ENCODE peak calls at places on chromosomes 16 and 17, in nine cellular contexts. J is Calu3; G is stimulated activated CD8-positive, alpha-beta memory T cell treated with anti-CD3 and anti-CD28 coated beads, Interleukin-7, amount 100 ng/mL, for 4 hours; N is activated effector memory CD4-positive, alpha-beta T cell treated with anti-CD3 and anti-CD28 coated beads, Interleukin-2, amount 50 U/mL, for 16 hours; K is amygdala; C is lower leg skin; H is pons; R is NCI-H460; Q is A172. D is an unnamed sample.

GRCh38 chr16:1543085-1543896 is 9.8 kb downstream of the TMEM204 start:
- DNase-seq in J (peak), G (peak), N (peak), K (no peak), C (peak), H (peak), R (peak), Q (peak), D (peak)

GRCh38 chr16:53509906-53510703 is 7.1 kb upstream of the AKTIP start:
- DNase-seq in J (peak), G (peak), N (peak), K (peak), C (peak), H (peak), R (peak), Q (peak), D (peak)

GRCh38 chr16:50004239-50004638 is 20.8 kb upstream of the CNEP1R1 start:
- DNase-seq in J (no peak), G (no peak), N (no peak), K (no peak), C (no peak), H (no peak), R (no peak), Q (no peak), D (no peak)

GRCh38 chr16:64365448-64365858 is 756.4 kb downstream of the CDH11 start:
- DNase-seq in J (no peak), G (no peak), N (no peak), K (no peak), C (no peak), H (no peak), R (no peak), Q (no peak), D (no peak)

GRCh38 chr16:73921295-73921694 is 375.3 kb upstream of the PSMD7 start:
- DNase-seq in J (no peak), G (no peak), N (no peak), K (no peak), C (no peak), H (no peak), R (no peak), Q (no peak), D (no peak)

GRCh38 chr17:17732892-17733670 is 51.8 kb downstream of the RAI1 start:
- DNase-seq in J (no peak), G (no peak), N (no peak), K (no peak), C (no peak), H (peak), R (no peak), Q (peak), D (no peak)

GRCh38 chr17:4591529-4591928 is 7.2 kb downstream of the SMTNL2 start:
- DNase-seq in J (no peak), G (no peak), N (no peak), K (no peak), C (no peak), H (no peak), R (no peak), Q (peak), D (no peak)

GRCh38 chr16:78183886-78184553 is 84.6 kb downstream of the WWOX start:
- DNase-seq in J (no peak), G (no peak), N (no peak), K (no peak), C (no peak), H (peak), R (no peak), Q (no peak), D (no peak)

GRCh38 chr17:17545984-17546383 is 45.5 kb downstream of the PEMT start:
- DNase-seq in J (no peak), G (no peak), N (no peak), K (no peak), C (no peak), H (no peak), R (no peak), Q (no peak), D (no peak)

GRCh38 chr16:22189473-22190168 is 16.5 kb upstream of the EEF2K start:
- DNase-seq in J (peak), G (peak), N (peak), K (peak), C (peak), H (no peak), R (no peak), Q (no peak), D (no peak)

GRCh38 chr16:11361751-11362742 is 16.8 kb downstream of the RMI2 start:
- DNase-seq in J (no peak), G (no peak), N (peak), K (no peak), C (peak), H (no peak), R (no peak), Q (peak), D (no peak)

GRCh38 chr16:87060026-87060986 is 256.9 kb downstream of the C16orf95 start:
- DNase-seq in J (peak), G (no peak), N (peak), K (no peak), C (no peak), H (peak), R (peak), Q (peak), D (no peak)

GRCh38 chr16:78388920-78389564 is 289.6 kb downstream of the WWOX start:
- DNase-seq in J (no peak), G (no peak), N (no peak), K (no peak), C (no peak), H (no peak), R (no peak), Q (no peak), D (no peak)

GRCh38 chr16:74107795-74108610 is 188.6 kb upstream of the PSMD7 start:
- DNase-seq in J (peak), G (no peak), N (no peak), K (no peak), C (peak), H (peak), R (peak), Q (peak), D (no peak)

GRCh38 chr16:22117666-22118065 is 25.3 kb downstream of the VWA3A start:
- DNase-seq in J (no peak), G (no peak), N (peak), K (no peak), C (no peak), H (no peak), R (no peak), Q (peak), D (no peak)

GRCh38 chr16:24869033-24869432 is 23.3 kb downstream of the SLC5A11 start:
- DNase-seq in J (no peak), G (no peak), N (peak), K (no peak), C (no peak), H (no peak), R (no peak), Q (no peak), D (no peak)

GRCh38 chr17:2949469-2950044 is 113.8 kb downstream of the OR1D5 start:
- DNase-seq in J (peak), G (no peak), N (peak), K (no peak), C (peak), H (no peak), R (peak), Q (peak), D (no peak)

GRCh38 chr16:26673011-26673410 is 393.7 kb upstream of the C16orf82 start:
- DNase-seq in J (no peak), G (no peak), N (no peak), K (no peak), C (no peak), H (no peak), R (no peak), Q (no peak), D (no peak)

GRCh38 chr17:32445075-32445427 is 741 bp downstream of the PSMD11 start:
- DNase-seq in J (peak), G (peak), N (peak), K (no peak), C (no peak), H (no peak), R (peak), Q (peak), D (no peak)

GRCh38 chr16:26658486-26658885 is 408.2 kb upstream of the C16orf82 start:
- DNase-seq in J (no peak), G (no peak), N (no peak), K (no peak), C (no peak), H (no peak), R (no peak), Q (no peak), D (no peak)

GRCh38 chr17:1736348-1737281 is 6.1 kb upstream of the SERPINF2 start:
- DNase-seq in J (no peak), G (no peak), N (peak), K (peak), C (no peak), H (no peak), R (no peak), Q (peak), D (no peak)

GRCh38 chr17:56528636-56529170 is 64.8 kb upstream of the NOG start:
- DNase-seq in J (no peak), G (no peak), N (no peak), K (no peak), C (no peak), H (no peak), R (no peak), Q (no peak), D (no peak)

GRCh38 chr17:45869676-45870341 is 24.5 kb upstream of the MAPT start:
- DNase-seq in J (no peak), G (no peak), N (no peak), K (no peak), C (no peak), H (no peak), R (no peak), Q (no peak), D (no peak)

GRCh38 chr17:60049936-60050335 is 28.8 kb downstream of the HEATR6 start:
- DNase-seq in J (no peak), G (no peak), N (no peak), K (no peak), C (no peak), H (no peak), R (no peak), Q (no peak), D (no peak)

GRCh38 chr16:47847220-47847970 is 308.4 kb downstream of the ABCC12 start:
- DNase-seq in J (no peak), G (no peak), N (no peak), K (no peak), C (no peak), H (no peak), R (no peak), Q (no peak), D (no peak)

GRCh38 chr17:56478836-56479447 is 114.6 kb upstream of the NOG start:
- DNase-seq in J (no peak), G (no peak), N (no peak), K (no peak), C (no peak), H (peak), R (peak), Q (peak), D (no peak)

GRCh38 chr17:40751065-40751464 is 4.1 kb downstream of the KRT25 start:
- DNase-seq in J (no peak), G (no peak), N (no peak), K (no peak), C (no peak), H (no peak), R (no peak), Q (no peak), D (no peak)

GRCh38 chr17:63544467-63545301 is 5.6 kb upstream of the DCAF7 start:
- DNase-seq in J (no peak), G (no peak), N (peak), K (no peak), C (no peak), H (no peak), R (no peak), Q (no peak), D (no peak)